ENCODE peak calls at places on chromosomes 1 and 21, in six cellular contexts. One of them, this sample, is unnamed.

GRCh38 chr1:11521605-11522399 is 42.8 kb downstream of the DISP3 start:
- DNase-seq in CD4-positive, alpha-beta T cell: no peak
- DNase-seq in neural progenitor cell: no peak
- DNase-seq in breast epithelium: no peak
- DNase-seq in neural crest cell: no peak
- DNase-seq in AG04450: no peak
- DNase-seq in this sample: no peak

GRCh38 chr1:203130358-203130992 is 2.9 kb downstream of the ADORA1 start:
- DNase-seq in CD4-positive, alpha-beta T cell: no peak
- DNase-seq in neural progenitor cell: no peak
- DNase-seq in breast epithelium: no peak
- DNase-seq in neural crest cell: no peak
- DNase-seq in AG04450: no peak
- DNase-seq in this sample: no peak

GRCh38 chr1:204207136-204207616 is 6.6 kb downstream of the GOLT1A start:
- DNase-seq in CD4-positive, alpha-beta T cell: peak; percentile 72
- DNase-seq in neural progenitor cell: peak; percentile 83
- DNase-seq in breast epithelium: peak; percentile 49
- DNase-seq in neural crest cell: peak; percentile 79
- DNase-seq in AG04450: no peak
- DNase-seq in this sample: peak; percentile 77

GRCh38 chr21:44773291-44773932 is 28.2 kb downstream of the UBE2G2 start:
- DNase-seq in CD4-positive, alpha-beta T cell: no peak
- DNase-seq in neural progenitor cell: no peak
- DNase-seq in breast epithelium: no peak
- DNase-seq in neural crest cell: peak; percentile 34
- DNase-seq in AG04450: no peak
- DNase-seq in this sample: no peak

GRCh38 chr1:247857986-247858356 is 984 bp downstream of the TRIM58 start:
- DNase-seq in CD4-positive, alpha-beta T cell: no peak
- DNase-seq in neural progenitor cell: no peak
- DNase-seq in breast epithelium: no peak
- DNase-seq in neural crest cell: no peak
- DNase-seq in AG04450: no peak
- DNase-seq in this sample: no peak

GRCh38 chr1:47175227-47175934 is 14.5 kb downstream of the PDZK1IP1 start:
- DNase-seq in CD4-positive, alpha-beta T cell: peak; percentile 23
- DNase-seq in neural progenitor cell: peak; percentile 66
- DNase-seq in breast epithelium: no peak
- DNase-seq in neural crest cell: peak; percentile 66
- DNase-seq in AG04450: peak; percentile 21
- DNase-seq in this sample: peak; percentile 43

GRCh38 chr1:111366256-111366655 is 61.3 kb downstream of the OVGP1 start:
- DNase-seq in CD4-positive, alpha-beta T cell: no peak
- DNase-seq in neural progenitor cell: no peak
- DNase-seq in breast epithelium: no peak
- DNase-seq in neural crest cell: no peak
- DNase-seq in AG04450: no peak
- DNase-seq in this sample: no peak

GRCh38 chr1:45334308-45335245 is 5.4 kb upstream of the TOE1 start:
- DNase-seq in CD4-positive, alpha-beta T cell: no peak
- DNase-seq in neural progenitor cell: peak; percentile 41
- DNase-seq in breast epithelium: no peak
- DNase-seq in neural crest cell: no peak
- DNase-seq in AG04450: no peak
- DNase-seq in this sample: no peak

GRCh38 chr1:81670286-81670685 is 130.4 kb upstream of the ADGRL2 start:
- DNase-seq in CD4-positive, alpha-beta T cell: no peak
- DNase-seq in neural progenitor cell: no peak
- DNase-seq in breast epithelium: peak; percentile 66
- DNase-seq in neural crest cell: no peak
- DNase-seq in AG04450: peak; percentile 87
- DNase-seq in this sample: no peak

GRCh38 chr1:202122639-202123335 is at the start of gene GPR37L1:
- DNase-seq in CD4-positive, alpha-beta T cell: no peak
- DNase-seq in neural progenitor cell: peak; percentile 91
- DNase-seq in breast epithelium: no peak
- DNase-seq in neural crest cell: peak; percentile 57
- DNase-seq in AG04450: no peak
- DNase-seq in this sample: peak; percentile 38

GRCh38 chr1:172203135-172203823 is 217.2 kb upstream of the C1orf105 start:
- DNase-seq in CD4-positive, alpha-beta T cell: no peak
- DNase-seq in neural progenitor cell: no peak
- DNase-seq in breast epithelium: no peak
- DNase-seq in neural crest cell: no peak
- DNase-seq in AG04450: no peak
- DNase-seq in this sample: no peak

GRCh38 chr1:97145321-97145956 is 423.9 kb downstream of the PTBP2 start:
- DNase-seq in CD4-positive, alpha-beta T cell: no peak
- DNase-seq in neural progenitor cell: peak; percentile 55
- DNase-seq in breast epithelium: peak; percentile 38
- DNase-seq in neural crest cell: no peak
- DNase-seq in AG04450: no peak
- DNase-seq in this sample: no peak

GRCh38 chr1:91948501-91949355 is 473 bp upstream of the BRDT start:
- DNase-seq in CD4-positive, alpha-beta T cell: peak; percentile 13
- DNase-seq in neural progenitor cell: no peak
- DNase-seq in breast epithelium: no peak
- DNase-seq in neural crest cell: no peak
- DNase-seq in AG04450: no peak
- DNase-seq in this sample: no peak

GRCh38 chr1:201582977-201583376 is 44.0 kb downstream of the NAV1 start:
- DNase-seq in CD4-positive, alpha-beta T cell: no peak
- DNase-seq in neural progenitor cell: peak; percentile 66
- DNase-seq in breast epithelium: no peak
- DNase-seq in neural crest cell: no peak
- DNase-seq in AG04450: no peak
- DNase-seq in this sample: no peak

GRCh38 chr1:76330993-76331603 is 256.6 kb downstream of the ST6GALNAC3 start:
- DNase-seq in CD4-positive, alpha-beta T cell: no peak
- DNase-seq in neural progenitor cell: peak; percentile 65
- DNase-seq in breast epithelium: no peak
- DNase-seq in neural crest cell: peak; percentile 19
- DNase-seq in AG04450: peak; percentile 36
- DNase-seq in this sample: peak; percentile 14

GRCh38 chr1:246753670-246754535 is 29.7 kb downstream of the SCCPDH start:
- DNase-seq in CD4-positive, alpha-beta T cell: peak; percentile 44
- DNase-seq in neural progenitor cell: peak; percentile 75
- DNase-seq in breast epithelium: peak; percentile 23
- DNase-seq in neural crest cell: peak; percentile 76
- DNase-seq in AG04450: peak; percentile 41
- DNase-seq in this sample: peak; percentile 52

GRCh38 chr1:156601892-156602291 is 613 bp upstream of the GPATCH4 start:
- DNase-seq in CD4-positive, alpha-beta T cell: no peak
- DNase-seq in neural progenitor cell: no peak
- DNase-seq in breast epithelium: no peak
- DNase-seq in neural crest cell: no peak
- DNase-seq in AG04450: no peak
- DNase-seq in this sample: no peak

GRCh38 chr1:26409191-26409751 is 1.3 kb upstream of the LIN28A start:
- DNase-seq in CD4-positive, alpha-beta T cell: no peak
- DNase-seq in neural progenitor cell: peak; percentile 98
- DNase-seq in breast epithelium: no peak
- DNase-seq in neural crest cell: peak; percentile 89
- DNase-seq in AG04450: no peak
- DNase-seq in this sample: peak; percentile 60

GRCh38 chr1:243851129-243851756 is 1.2 kb upstream of the AKT3 start:
- DNase-seq in CD4-positive, alpha-beta T cell: no peak
- DNase-seq in neural progenitor cell: no peak
- DNase-seq in breast epithelium: no peak
- DNase-seq in neural crest cell: no peak
- DNase-seq in AG04450: no peak
- DNase-seq in this sample: no peak

GRCh38 chr1:180503274-180503862 is 991 bp upstream of the ACBD6 start:
- DNase-seq in CD4-positive, alpha-beta T cell: no peak
- DNase-seq in neural progenitor cell: no peak
- DNase-seq in breast epithelium: no peak
- DNase-seq in neural crest cell: no peak
- DNase-seq in AG04450: no peak
- DNase-seq in this sample: no peak

GRCh38 chr1:185017338-185017737 is 28.0 kb upstream of the RNF2 start:
- DNase-seq in CD4-positive, alpha-beta T cell: no peak
- DNase-seq in neural progenitor cell: no peak
- DNase-seq in breast epithelium: no peak
- DNase-seq in neural crest cell: no peak
- DNase-seq in AG04450: peak; percentile 61
- DNase-seq in this sample: no peak

GRCh38 chr1:153608089-153608672 is 4.8 kb downstream of the S100A16 start:
- DNase-seq in CD4-positive, alpha-beta T cell: no peak
- DNase-seq in neural progenitor cell: no peak
- DNase-seq in breast epithelium: peak; percentile 65
- DNase-seq in neural crest cell: no peak
- DNase-seq in AG04450: no peak
- DNase-seq in this sample: no peak

GRCh38 chr1:197235355-197235754 is 32.7 kb upstream of the CRB1 start:
- DNase-seq in CD4-positive, alpha-beta T cell: no peak
- DNase-seq in neural progenitor cell: no peak
- DNase-seq in breast epithelium: no peak
- DNase-seq in neural crest cell: no peak
- DNase-seq in AG04450: no peak
- DNase-seq in this sample: no peak

GRCh38 chr1:208203127-208203847 is 40.9 kb downstream of the PLXNA2 start:
- DNase-seq in CD4-positive, alpha-beta T cell: no peak
- DNase-seq in neural progenitor cell: no peak
- DNase-seq in breast epithelium: peak; percentile 20
- DNase-seq in neural crest cell: no peak
- DNase-seq in AG04450: no peak
- DNase-seq in this sample: no peak

GRCh38 chr1:60895167-60896124 is 186.9 kb upstream of the NFIA start:
- DNase-seq in CD4-positive, alpha-beta T cell: no peak
- DNase-seq in neural progenitor cell: peak; percentile 63
- DNase-seq in breast epithelium: no peak
- DNase-seq in neural crest cell: no peak
- DNase-seq in AG04450: no peak
- DNase-seq in this sample: no peak

GRCh38 chr1:46515576-46515975 is 25.9 kb downstream of the DMBX1 start:
- DNase-seq in CD4-positive, alpha-beta T cell: no peak
- DNase-seq in neural progenitor cell: no peak
- DNase-seq in breast epithelium: no peak
- DNase-seq in neural crest cell: no peak
- DNase-seq in AG04450: no peak
- DNase-seq in this sample: no peak

GRCh38 chr21:18368193-18368592 is 35.4 kb downstream of the TMPRSS15 start:
- DNase-seq in CD4-positive, alpha-beta T cell: no peak
- DNase-seq in neural progenitor cell: no peak
- DNase-seq in breast epithelium: no peak
- DNase-seq in neural crest cell: no peak
- DNase-seq in AG04450: no peak
- DNase-seq in this sample: no peak

GRCh38 chr21:18373631-18374030 is 30.0 kb downstream of the TMPRSS15 start:
- DNase-seq in CD4-positive, alpha-beta T cell: no peak
- DNase-seq in neural progenitor cell: no peak
- DNase-seq in breast epithelium: no peak
- DNase-seq in neural crest cell: no peak
- DNase-seq in AG04450: no peak
- DNase-seq in this sample: no peak

GRCh38 chr21:18370292-18370691 is 33.3 kb downstream of the TMPRSS15 start:
- DNase-seq in CD4-positive, alpha-beta T cell: no peak
- DNase-seq in neural progenitor cell: no peak
- DNase-seq in breast epithelium: no peak
- DNase-seq in neural crest cell: no peak
- DNase-seq in AG04450: no peak
- DNase-seq in this sample: no peak

DNA sequence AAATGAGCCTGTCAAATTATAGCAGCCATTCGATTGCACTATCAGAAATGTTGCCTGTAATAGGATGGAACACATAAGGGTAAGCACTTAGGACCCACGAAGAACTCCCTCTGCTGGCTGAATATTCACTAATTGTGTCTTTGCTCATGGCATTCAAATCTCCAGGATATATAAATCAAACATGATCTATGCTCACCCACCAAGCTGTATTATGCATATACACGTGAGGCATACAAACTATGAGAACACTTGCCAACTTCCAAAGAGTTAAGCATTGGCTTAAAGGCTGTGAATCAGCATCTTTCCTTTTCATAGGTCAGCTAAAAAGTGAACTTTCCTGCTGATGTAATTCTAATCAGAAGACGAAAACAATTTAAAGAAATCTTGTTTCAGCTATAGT is 34.5 kb downstream of the TMPRSS15 start:
- DNase-seq in CD4-positive, alpha-beta T cell: no peak
- DNase-seq in neural progenitor cell: peak; percentile 61
- DNase-seq in breast epithelium: no peak
- DNase-seq in neural crest cell: no peak
- DNase-seq in AG04450: no peak
- DNase-seq in this sample: no peak
- TF ChIP-seq CTCF in CD4-positive, alpha-beta T cell: no peak
- TF ChIP-seq CTCF in neural progenitor cell: peak; percentile 55
- TF ChIP-seq CTCF in breast epithelium: no peak
- TF ChIP-seq CTCF in neural crest cell: peak; percentile 60
- TF ChIP-seq CTCF in AG04450: no peak
- TF ChIP-seq CTCF in this sample: peak; percentile 29

GRCh38 chr1:17045623-17046022 is 8.2 kb downstream of the SDHB start:
- DNase-seq in CD4-positive, alpha-beta T cell: no peak
- DNase-seq in neural progenitor cell: peak; percentile 49
- DNase-seq in breast epithelium: no peak
- DNase-seq in neural crest cell: no peak
- DNase-seq in AG04450: no peak
- DNase-seq in this sample: no peak

GRCh38 chr1:17047924-17048323 is 5.9 kb downstream of the SDHB start:
- DNase-seq in CD4-positive, alpha-beta T cell: no peak
- DNase-seq in neural progenitor cell: no peak
- DNase-seq in breast epithelium: no peak
- DNase-seq in neural crest cell: no peak
- DNase-seq in AG04450: no peak
- DNase-seq in this sample: no peak

GRCh38 chr1:17045140-17045539 is 8.7 kb downstream of the SDHB start:
- DNase-seq in CD4-positive, alpha-beta T cell: no peak
- DNase-seq in neural progenitor cell: no peak
- DNase-seq in breast epithelium: no peak
- DNase-seq in neural crest cell: no peak
- DNase-seq in AG04450: no peak
- DNase-seq in this sample: no peak

GRCh38 chr1:17043676-17044075 is 10.2 kb downstream of the SDHB start:
- DNase-seq in CD4-positive, alpha-beta T cell: no peak
- DNase-seq in neural progenitor cell: no peak
- DNase-seq in breast epithelium: no peak
- DNase-seq in neural crest cell: no peak
- DNase-seq in AG04450: no peak
- DNase-seq in this sample: no peak

GRCh38 chr1:17046043-17046657 is 7.7 kb downstream of the SDHB start:
- DNase-seq in CD4-positive, alpha-beta T cell: no peak
- DNase-seq in neural progenitor cell: peak; percentile 68
- DNase-seq in breast epithelium: no peak
- DNase-seq in neural crest cell: no peak
- DNase-seq in AG04450: peak; percentile 44
- DNase-seq in this sample: no peak
- TF ChIP-seq CTCF in CD4-positive, alpha-beta T cell: peak; percentile 72
- TF ChIP-seq CTCF in neural progenitor cell: peak; percentile 88
- TF ChIP-seq CTCF in breast epithelium: peak; percentile 91
- TF ChIP-seq CTCF in neural crest cell: peak; percentile 81
- TF ChIP-seq CTCF in AG04450: peak; percentile 79
- TF ChIP-seq CTCF in this sample: peak; percentile 75

GRCh38 chr1:176374967-176375569 is 87.9 kb upstream of the PAPPA2 start:
- DNase-seq in CD4-positive, alpha-beta T cell: peak; percentile 39
- DNase-seq in neural progenitor cell: peak; percentile 88
- DNase-seq in breast epithelium: peak; percentile 46
- DNase-seq in neural crest cell: peak; percentile 84
- DNase-seq in AG04450: peak; percentile 23
- DNase-seq in this sample: peak; percentile 76
- TF ChIP-seq CTCF in CD4-positive, alpha-beta T cell: peak; percentile 66
- TF ChIP-seq CTCF in neural progenitor cell: peak; percentile 93
- TF ChIP-seq CTCF in breast epithelium: peak; percentile 74
- TF ChIP-seq CTCF in neural crest cell: peak; percentile 93
- TF ChIP-seq CTCF in AG04450: peak; percentile 97
- TF ChIP-seq CTCF in this sample: peak; percentile 94

GRCh38 chr1:29912413-29912812 is 676.1 kb downstream of the PTPRU start:
- DNase-seq in CD4-positive, alpha-beta T cell: no peak
- DNase-seq in neural progenitor cell: no peak
- DNase-seq in breast epithelium: no peak
- DNase-seq in neural crest cell: no peak
- DNase-seq in AG04450: peak; percentile 24
- DNase-seq in this sample: no peak
- TF ChIP-seq CTCF in CD4-positive, alpha-beta T cell: no peak
- TF ChIP-seq CTCF in neural progenitor cell: no peak
- TF ChIP-seq CTCF in breast epithelium: no peak
- TF ChIP-seq CTCF in neural crest cell: peak; percentile 38
- TF ChIP-seq CTCF in AG04450: peak; percentile 57
- TF ChIP-seq CTCF in this sample: peak; percentile 9